ENCODE peak calls at places on chromosomes 4 and X, in six cellular contexts. W, D, F, Y, B and S are unnamed samples.

GRCh38 chr4:78032446-78032845 is 24.7 kb upstream of the FRAS1 start:
- DNase-seq in W (no peak), D (peak), F (no peak), Y (no peak), B (peak), S (no peak)

GRCh38 chr4:7168106-7168505 is 24.2 kb upstream of the SORCS2 start:
- DNase-seq in W (no peak), D (no peak), F (no peak), Y (no peak), B (no peak), S (no peak)

GRCh38 chr4:47617607-47618006 is 132.5 kb downstream of the ATP10D start:
- DNase-seq in W (no peak), D (no peak), F (no peak), Y (no peak), B (no peak), S (no peak)

GRCh38 chr4:165191253-165191652 is 16.1 kb upstream of the KLHL2 start:
- DNase-seq in W (no peak), D (no peak), F (no peak), Y (no peak), B (no peak), S (no peak)

GRCh38 chr4:165464338-165464737 is 85.5 kb downstream of the CPE start:
- DNase-seq in W (no peak), D (no peak), F (no peak), Y (no peak), B (no peak), S (no peak)

GRCh38 chrX:103398321-103398937 is 22.1 kb downstream of the BEX3 start:
- DNase-seq in W (no peak), D (no peak), F (no peak), Y (peak), B (no peak), S (no peak)

GRCh38 chrX:18961686-18962085 is 22.2 kb downstream of the PHKA2 start:
- DNase-seq in W (no peak), D (no peak), F (no peak), Y (peak), B (no peak), S (no peak)

GRCh38 chrX:48909703-48910102 is 1.7 kb downstream of the SLC35A2 start:
- DNase-seq in W (no peak), D (no peak), F (no peak), Y (no peak), B (no peak), S (no peak)

GRCh38 chr4:92182736-92183407 is 120.9 kb upstream of the GRID2 start:
- DNase-seq in W (no peak), D (no peak), F (no peak), Y (no peak), B (no peak), S (no peak)

GRCh38 chr4:24470681-24471622 is 113.4 kb downstream of the DHX15 start:
- DNase-seq in W (peak), D (peak), F (peak), Y (no peak), B (peak), S (peak)

GRCh38 chr4:21811576-21811975 is 137.0 kb downstream of the KCNIP4 start:
- DNase-seq in W (no peak), D (no peak), F (no peak), Y (no peak), B (no peak), S (no peak)

GRCh38 chrX:124426824-124427223 is 80.5 kb downstream of the SH2D1A start:
- DNase-seq in W (no peak), D (peak), F (no peak), Y (no peak), B (no peak), S (no peak)

GRCh38 chr4:27518876-27519275 is 658.2 kb downstream of the STIM2 start:
- DNase-seq in W (no peak), D (no peak), F (no peak), Y (no peak), B (no peak), S (no peak)

GRCh38 chr4:170589597-170590191 is 499.9 kb upstream of the AADAT start:
- DNase-seq in W (no peak), D (peak), F (no peak), Y (peak), B (peak), S (no peak)

GRCh38 chr4:81919238-81919637 is 447.5 kb upstream of the RASGEF1B start:
- DNase-seq in W (no peak), D (no peak), F (no peak), Y (peak), B (peak), S (no peak)

GRCh38 chrX:39830414-39830813 is 267.3 kb downstream of the BCOR start:
- DNase-seq in W (no peak), D (no peak), F (no peak), Y (no peak), B (no peak), S (no peak)

GRCh38 chr4:140109626-140110213 is 44.3 kb downstream of the MAML3 start:
- DNase-seq in W (no peak), D (peak), F (no peak), Y (no peak), B (no peak), S (no peak)

GRCh38 chrX:82816572-82816971 is 691.5 kb upstream of the POU3F4 start:
- DNase-seq in W (no peak), D (no peak), F (no peak), Y (no peak), B (no peak), S (no peak)

GRCh38 chrX:17535229-17535628 is 160.2 kb downstream of the NHS start:
- DNase-seq in W (no peak), D (no peak), F (no peak), Y (peak), B (peak), S (no peak)

GRCh38 chrX:103584606-103585005 is 709 bp upstream of the TCEAL4 start:
- DNase-seq in W (no peak), D (peak), F (no peak), Y (no peak), B (no peak), S (no peak)

GRCh38 chrX:70922776-70923473 is 8.0 kb downstream of the SLC7A3 start:
- DNase-seq in W (no peak), D (no peak), F (no peak), Y (no peak), B (no peak), S (no peak)

GRCh38 chrX:21004835-21005234 is 369.4 kb upstream of the CNKSR2 start:
- DNase-seq in W (no peak), D (no peak), F (no peak), Y (no peak), B (no peak), S (no peak)

GRCh38 chr4:93911671-93912070 is 83.1 kb downstream of the ATOH1 start:
- DNase-seq in W (no peak), D (no peak), F (no peak), Y (no peak), B (no peak), S (no peak)

GRCh38 chr4:75512336-75513211 is 1.6 kb downstream of the RCHY1 start:
- DNase-seq in W (no peak), D (no peak), F (no peak), Y (peak), B (peak), S (no peak)

GRCh38 chr4:16196482-16197393 is 29.5 kb downstream of the TAPT1 start:
- DNase-seq in W (no peak), D (peak), F (no peak), Y (no peak), B (peak), S (no peak)

GRCh38 chr4:16524911-16525574 is 298.8 kb upstream of the TAPT1 start:
- DNase-seq in W (peak), D (no peak), F (no peak), Y (no peak), B (no peak), S (peak)

GRCh38 chr4:83074086-83074704 is 39.2 kb downstream of the COPS4 start:
- DNase-seq in W (no peak), D (peak), F (no peak), Y (peak), B (peak), S (no peak)